ENCODE peak calls at places on chromosome X, in ten cellular contexts. U is endothelial cell, R is dorsolateral prefrontal cortex, I is right atrium auricular region, K is A673, S is GM13977, B is cardiac muscle cell, N is body of pancreas, W is GM12865, X is psoas muscle. H is an unnamed sample.
A peak's percentile ranks its signal among the peaks of the same experiment; 100 is the strongest.

GRCh38 chrX:116306218-116306617 is 130.2 kb upstream of the SLC6A14 start:
- DNase-seq in S (no peak), X (no peak), R (no peak), W (no peak), B (no peak), K (no peak), I (no peak), U (no peak), N (no peak), H (no peak)

GRCh38 chrX:40485973-40486372 is 94.8 kb upstream of the ATP6AP2 start:
- DNase-seq in S (no peak), U (no peak), I (no peak), R (no peak), W (no peak), B (no peak), X (no peak), K (no peak), N (no peak), H (no peak)

GRCh38 chrX:101550825-101551767 is 749 bp downstream of the ARMCX1 start:
- DNase-seq in B (peak; percentile 47), K (peak; percentile 56), R (peak; percentile 37), N (peak; percentile 39), X (peak; percentile 52), U (peak; percentile 46), I (no peak), W (no peak), S (no peak), H (no peak)

GRCh38 chrX:10360121-10360520 is 203.3 kb downstream of the CLCN4 start:
- DNase-seq in B (no peak), U (no peak), W (no peak), S (no peak), N (no peak), K (no peak), I (no peak), X (peak; percentile 18), R (peak; percentile 75), H (no peak)

GRCh38 chrX:102899940-102900916 is 36.8 kb upstream of the RAB40AL start:
- DNase-seq in K (peak; percentile 78), B (peak; percentile 59), I (no peak), W (peak; percentile 66), R (peak; percentile 41), N (peak; percentile 64), U (peak; percentile 69), S (peak; percentile 10), X (peak; percentile 41), H (peak; percentile 18)

GRCh38 chrX:27565992-27566391 is 24.2 kb upstream of the DCAF8L2 start:
- DNase-seq in B (peak; percentile 73), S (no peak), U (peak; percentile 26), K (no peak), W (no peak), R (no peak), N (no peak), X (no peak), I (no peak), H (no peak)

GRCh38 chrX:74579597-74580209 is 34.7 kb downstream of the RLIM start:
- DNase-seq in K (no peak), S (no peak), B (no peak), I (no peak), X (no peak), U (no peak), R (no peak), W (no peak), N (no peak), H (no peak)

GRCh38 chrX:10085223-10085622 is 71.6 kb upstream of the CLCN4 start:
- DNase-seq in I (no peak), B (no peak), K (peak; percentile 26), S (no peak), X (no peak), W (peak; percentile 43), U (no peak), N (no peak), R (no peak), H (no peak)

GRCh38 chrX:16462912-16463311 is 187.0 kb upstream of the S100G start:
- DNase-seq in K (no peak), I (no peak), B (no peak), X (no peak), N (no peak), S (no peak), W (no peak), R (no peak), U (no peak), H (no peak)

GRCh38 chrX:64427281-64427680 is 32.0 kb upstream of the MTMR8 start:
- DNase-seq in K (no peak), U (no peak), S (no peak), X (no peak), I (no peak), R (no peak), N (no peak), B (no peak), W (peak; percentile 51), H (no peak)

GRCh38 chrX:8043546-8043945 is 116.3 kb upstream of the PNPLA4 start:
- DNase-seq in N (no peak), I (no peak), K (no peak), S (no peak), W (no peak), X (no peak), U (no peak), R (no peak), B (no peak), H (no peak)

GRCh38 chrX:8037593-8038348 is 110.6 kb upstream of the PNPLA4 start:
- DNase-seq in I (no peak), S (no peak), X (no peak), K (no peak), B (no peak), U (no peak), N (no peak), R (no peak), W (no peak), H (no peak)

GRCh38 chrX:8043121-8043520 is 115.9 kb upstream of the PNPLA4 start:
- DNase-seq in B (no peak), N (no peak), I (no peak), U (no peak), R (no peak), K (no peak), W (no peak), S (no peak), X (no peak), H (no peak)

GRCh38 chrX:8044861-8045434 is 117.7 kb upstream of the PNPLA4 start:
- DNase-seq in U (no peak), I (no peak), R (no peak), X (no peak), K (no peak), W (no peak), S (no peak), N (no peak), B (no peak), H (no peak)

GRCh38 chrX:8042304-8042703 is 115.1 kb upstream of the PNPLA4 start:
- DNase-seq in R (no peak), I (no peak), X (no peak), U (no peak), W (no peak), B (no peak), K (no peak), S (no peak), N (no peak), H (no peak)
- TF ChIP-seq CTCF in R (no peak), I (no peak), X (no peak), U (peak; percentile 27), W (no peak), B (no peak), K (no peak), S (peak; percentile 2), N (no peak), H (no peak)

GRCh38 chrX:42720209-42720608 is 57.8 kb downstream of the PPP1R2C start:
- DNase-seq in R (no peak), K (no peak), S (no peak), X (no peak), I (no peak), U (no peak), W (no peak), N (no peak), B (no peak), H (no peak)

GRCh38 chrX:42715689-42716022 is 62.3 kb downstream of the PPP1R2C start:
- DNase-seq in X (no peak), W (no peak), S (no peak), U (no peak), N (no peak), K (no peak), B (no peak), R (no peak), I (no peak), H (no peak)

GRCh38 chrX:42710452-42710851 is 67.5 kb downstream of the PPP1R2C start:
- DNase-seq in N (no peak), U (no peak), I (no peak), S (no peak), W (peak; percentile 32), B (no peak), R (no peak), X (no peak), K (no peak), H (no peak)

DNA sequence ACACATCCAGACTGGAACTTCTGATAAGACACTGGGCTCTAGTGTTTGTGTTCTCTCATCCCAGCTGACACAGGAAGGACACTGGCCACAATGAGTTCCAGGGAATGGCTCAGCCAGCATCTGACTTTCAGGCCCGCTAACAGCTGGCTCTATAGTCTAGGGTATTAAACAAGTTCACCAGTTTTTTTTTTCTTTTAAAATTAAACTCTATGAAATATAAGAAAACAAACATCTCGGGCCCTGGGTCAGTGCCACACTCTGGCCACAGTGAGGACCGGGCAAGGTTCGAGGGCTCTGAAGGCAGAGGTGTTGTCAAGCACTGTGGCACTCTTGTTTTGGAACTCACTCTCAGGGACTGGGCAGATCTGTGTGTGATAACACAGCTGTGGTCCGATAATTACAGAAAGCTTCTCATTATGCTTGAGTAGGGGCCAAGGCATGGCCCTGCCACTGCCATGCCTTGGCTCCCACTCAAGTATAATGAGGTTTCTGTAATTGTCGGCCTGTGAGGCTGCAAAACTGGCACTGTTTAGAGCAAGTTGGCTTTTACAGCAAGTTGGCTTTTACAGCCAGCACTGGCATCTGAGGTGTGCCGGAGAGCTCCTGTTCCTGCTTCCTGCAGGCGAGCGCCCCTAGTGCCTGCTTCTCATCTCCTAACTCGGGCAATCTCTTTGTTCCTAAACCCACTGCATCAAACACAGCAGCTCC is 62.8 kb downstream of the PPP1R2C start:
- DNase-seq in X (peak; percentile 26), K (peak; percentile 30), U (peak; percentile 41), N (peak; percentile 88), I (no peak), B (peak; percentile 77), R (peak; percentile 26), W (no peak), S (no peak), H (no peak)
- TF ChIP-seq CTCF in X (peak; percentile 36), K (peak; percentile 55), U (no peak), N (peak; percentile 30), I (no peak), B (peak; percentile 29), R (peak; percentile 57), W (no peak), S (no peak), H (no peak)

GRCh38 chrX:39133971-39134370 is 332.7 kb downstream of the MID1IP1 start:
- DNase-seq in X (no peak), U (peak; percentile 3), B (peak; percentile 28), R (no peak), K (no peak), S (no peak), N (no peak), W (peak; percentile 48), I (no peak), H (no peak)
- TF ChIP-seq CTCF in X (no peak), U (no peak), B (no peak), R (no peak), K (no peak), S (peak; percentile 43), N (no peak), W (peak; percentile 46), I (no peak), H (peak; percentile 41)

DNA sequence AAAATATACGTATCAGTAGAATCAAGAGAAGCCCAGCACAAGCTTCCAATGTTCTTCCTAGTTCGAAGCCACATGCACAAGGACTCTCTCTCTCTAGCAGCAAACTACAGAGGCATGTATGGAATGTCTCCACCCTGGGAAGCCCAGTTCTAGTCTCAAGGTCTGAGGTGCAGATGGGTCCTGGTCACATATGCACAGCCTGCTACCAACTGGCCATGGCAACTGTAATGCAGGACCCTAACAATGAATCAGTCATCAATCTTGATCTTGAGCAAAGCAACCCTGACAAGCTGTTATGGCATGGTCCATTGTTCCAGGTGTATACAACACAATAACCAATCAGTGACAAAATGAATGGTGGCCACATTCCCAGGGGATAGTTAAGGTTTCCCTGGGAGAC is 55.8 kb downstream of the MBNL3 start:
- DNase-seq in R (no peak), U (no peak), I (no peak), S (no peak), K (no peak), B (peak; percentile 11), N (no peak), W (no peak), X (no peak), H (no peak)
- TF ChIP-seq CTCF in R (no peak), U (no peak), I (no peak), S (no peak), K (no peak), B (no peak), N (no peak), W (no peak), X (no peak), H (no peak)